ENCODE peak calls at places on chromosomes 1 and 21, in nine cellular contexts. I, U, H, W, N, S, E, O and P are unnamed samples.
A peak's percentile ranks its signal among the peaks of the same experiment; 100 is the strongest.

GRCh38 chr1:207300970-207301369 is 20.5 kb upstream of the CD55 start:
- DNase-seq in I (no peak), U (no peak), H (no peak), W (no peak), N (no peak), S (no peak), E (no peak), O (no peak), P (no peak)

GRCh38 chr1:205270764-205271163 is 43.0 kb downstream of the TMCC2 start:
- DNase-seq in I (peak; percentile 46), U (peak; percentile 68), H (no peak), W (no peak), N (no peak), S (no peak), E (no peak), O (peak; percentile 71), P (no peak)

GRCh38 chr1:10724948-10725852 is 71.2 kb downstream of the CASZ1 start:
- DNase-seq in I (no peak), U (peak; percentile 79), H (no peak), W (peak; percentile 72), N (peak; percentile 92), S (peak; percentile 47), E (peak; percentile 86), O (peak; percentile 36), P (no peak)

GRCh38 chr1:9338354-9339250 is 45.9 kb downstream of the SPSB1 start:
- DNase-seq in I (peak; percentile 33), U (peak; percentile 13), H (peak; percentile 42), W (peak; percentile 33), N (peak; percentile 62), S (peak; percentile 57), E (no peak), O (no peak), P (no peak)

GRCh38 chr1:113905435-113905861 is 322 bp downstream of the DCLRE1B start:
- DNase-seq in I (no peak), U (peak; percentile 23), H (peak; percentile 39), W (no peak), N (peak; percentile 29), S (peak; percentile 22), E (no peak), O (no peak), P (no peak)

GRCh38 chr1:200917291-200917817 is 22.7 kb downstream of the INAVA start:
- DNase-seq in I (no peak), U (no peak), H (no peak), W (no peak), N (no peak), S (no peak), E (no peak), O (no peak), P (no peak)

GRCh38 chr1:209202826-209203439 is 380.6 kb upstream of the CAMK1G start:
- DNase-seq in I (peak; percentile 22), U (peak; percentile 60), H (no peak), W (no peak), N (no peak), S (no peak), E (no peak), O (peak; percentile 59), P (no peak)

GRCh38 chr1:34591751-34592629 is 162.9 kb upstream of the GJB5 start:
- DNase-seq in I (no peak), U (peak; percentile 59), H (no peak), W (no peak), N (no peak), S (no peak), E (no peak), O (no peak), P (no peak)

GRCh38 chr1:201295861-201296260 is 12.6 kb downstream of the PKP1 start:
- DNase-seq in I (peak; percentile 27), U (peak; percentile 86), H (no peak), W (no peak), N (no peak), S (no peak), E (no peak), O (peak; percentile 79), P (no peak)

GRCh38 chr1:65393345-65393744 is 27.1 kb upstream of the LEPR start:
- DNase-seq in I (peak; percentile 44), U (peak; percentile 27), H (no peak), W (no peak), N (no peak), S (no peak), E (no peak), O (peak; percentile 53), P (no peak)

GRCh38 chr1:227170361-227171166 is 147.7 kb downstream of the CDC42BPA start:
- DNase-seq in I (no peak), U (peak; percentile 75), H (no peak), W (no peak), N (no peak), S (no peak), E (no peak), O (peak; percentile 64), P (no peak)

GRCh38 chr21:15617968-15618367 is 111.8 kb upstream of the USP25 start:
- DNase-seq in I (peak; percentile 76), U (peak; percentile 57), H (no peak), W (no peak), N (no peak), S (no peak), E (no peak), O (peak; percentile 76), P (no peak)

GRCh38 chr1:104646233-104646632 is 896.5 kb downstream of the AMY1C start:
- DNase-seq in I (no peak), U (no peak), H (no peak), W (no peak), N (no peak), S (no peak), E (no peak), O (no peak), P (no peak)

GRCh38 chr1:112975336-112975735 is 19.3 kb upstream of the SLC16A1 start:
- DNase-seq in I (no peak), U (no peak), H (no peak), W (no peak), N (no peak), S (no peak), E (no peak), O (peak; percentile 29), P (no peak)

GRCh38 chr1:151773698-151774097 is 10.4 kb upstream of the MRPL9 start:
- DNase-seq in I (peak; percentile 9), U (peak; percentile 80), H (no peak), W (no peak), N (no peak), S (no peak), E (no peak), O (peak; percentile 81), P (no peak)

GRCh38 chr1:10309240-10310011 is 89.4 kb upstream of the PGD start:
- DNase-seq in I (no peak), U (no peak), H (no peak), W (no peak), N (no peak), S (no peak), E (no peak), O (no peak), P (no peak)

GRCh38 chr21:46557919-46558392 is 46.9 kb downstream of the S100B start:
- DNase-seq in I (no peak), U (no peak), H (no peak), W (no peak), N (peak; percentile 16), S (no peak), E (peak; percentile 77), O (no peak), P (no peak)

DNA sequence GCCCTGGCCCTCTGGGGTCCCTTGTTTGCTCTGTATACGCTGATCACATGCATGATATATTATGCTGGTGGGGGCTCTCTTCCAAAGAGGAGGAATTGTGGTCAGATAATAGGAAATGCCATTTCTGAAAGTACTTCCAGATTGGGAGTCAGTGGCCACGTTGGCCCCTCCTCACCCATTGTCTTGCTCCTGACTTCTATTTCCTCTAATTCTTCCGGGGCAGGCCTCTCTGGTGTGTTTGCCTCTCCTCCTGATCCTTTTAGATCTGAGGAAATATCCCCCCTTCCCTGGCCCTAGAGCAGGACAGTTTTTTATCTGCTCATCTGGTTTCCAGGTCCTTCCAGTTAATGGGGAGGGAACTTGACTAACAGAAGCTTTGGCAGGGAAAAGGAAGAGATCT is 2.9 kb downstream of the VANGL2 start:
- DNase-seq in I (no peak), U (no peak), H (no peak), W (no peak), N (no peak), S (no peak), E (no peak), O (no peak), P (no peak)
- H3K4me3 ChIP-seq in I (no peak overlapping the region), U (no peak overlapping the region), H (no peak overlapping the region), W (no peak overlapping the region), N (no peak overlapping the region), S (no peak overlapping the region), E (no peak overlapping the region), O (no peak overlapping the region), P (no peak overlapping the region)

GRCh38 chr1:32696041-32696440 is 6.5 kb downstream of the SYNC start:
- DNase-seq in I (no peak), U (no peak), H (no peak), W (no peak), N (no peak), S (no peak), E (no peak), O (no peak), P (no peak)
- H3K36me3 ChIP-seq in I (peaks cover 10% of the 10 kb centered on the region), U (peaks cover 32% of the 10 kb centered on the region), H (no peaks in the 10 kb centered on the region), W (no peaks in the 10 kb centered on the region), N (peaks cover 17% of the 10 kb centered on the region), S (no peaks in the 10 kb centered on the region), E (peaks cover 5% of the 10 kb centered on the region), O (peaks cover 4% of the 10 kb centered on the region), P (no peaks in the 10 kb centered on the region)

GRCh38 chr1:8219530-8219929 is 98.4 kb upstream of the SLC45A1 start:
- DNase-seq in I (no peak), U (peak; percentile 40), H (no peak), W (no peak), N (no peak), S (no peak), E (no peak), O (peak; percentile 20), P (no peak)

GRCh38 chr1:8217011-8217711 is 100.8 kb upstream of the SLC45A1 start:
- DNase-seq in I (no peak), U (peak; percentile 62), H (peak; percentile 33), W (peak; percentile 51), N (peak; percentile 47), S (no peak), E (peak; percentile 92), O (peak; percentile 36), P (no peak)

GRCh38 chr1:8218351-8219092 is 99.4 kb upstream of the SLC45A1 start:
- DNase-seq in I (no peak), U (peak; percentile 52), H (no peak), W (no peak), N (no peak), S (no peak), E (no peak), O (peak; percentile 75), P (no peak)

GRCh38 chr1:8216005-8216404 is 101.9 kb upstream of the SLC45A1 start:
- DNase-seq in I (no peak), U (no peak), H (no peak), W (no peak), N (no peak), S (no peak), E (no peak), O (peak; percentile 23), P (no peak)

GRCh38 chr1:8217809-8218208 is 100.1 kb upstream of the SLC45A1 start:
- DNase-seq in I (no peak), U (no peak), H (no peak), W (no peak), N (no peak), S (no peak), E (no peak), O (no peak), P (no peak)
- H3K4me3 ChIP-seq in I (peak overlapping the region; percentile 17), U (peak overlapping the region; percentile 52), H (no peak overlapping the region), W (peak overlapping the region; percentile 55), N (peak overlapping the region; percentile 42), S (peak overlapping the region; percentile 68), E (peak overlapping the region; percentile 55), O (no peak overlapping the region), P (peak overlapping the region; percentile 47)

GRCh38 chr1:28044399-28044798 is 44.0 kb downstream of the EYA3 start:
- DNase-seq in I (no peak), U (no peak), H (no peak), W (no peak), N (no peak), S (no peak), E (no peak), O (no peak), P (no peak)
- H3K36me3 ChIP-seq in I (peaks cover 8% of the 10 kb centered on the region), U (peaks cover 7% of the 10 kb centered on the region), H (no peaks in the 10 kb centered on the region), W (no peaks in the 10 kb centered on the region), N (peaks cover 67% of the 10 kb centered on the region), S (peaks cover 5% of the 10 kb centered on the region), E (peaks cover 15% of the 10 kb centered on the region), O (no peaks in the 10 kb centered on the region), P (no peaks in the 10 kb centered on the region)